ENCODE peak calls at places on chromosomes 1 and 21, in ten cellular contexts. O, I, C, K, R, X, M, P, H and A are unnamed samples.

GRCh38 chr1:212415107-212415841 is 588 bp upstream of the PACC1 start:
- DNase-seq in R (no peak), H (no peak), I (peak), O (no peak), P (no peak), K (no peak), M (no peak), C (no peak), X (peak), A (no peak)

GRCh38 chr1:30747028-30748008 is 10.3 kb downstream of the LAPTM5 start:
- DNase-seq in P (no peak), C (peak), M (peak), R (no peak), I (no peak), K (peak), X (no peak), O (no peak), H (no peak), A (no peak)

GRCh38 chr1:64343105-64343960 is 126.6 kb upstream of the CACHD1 start:
- DNase-seq in O (no peak), P (no peak), X (no peak), C (no peak), K (no peak), I (peak), H (peak), M (peak), R (no peak), A (no peak)

GRCh38 chr1:15186846-15187151 is 33.3 kb downstream of the TMEM51 start:
- DNase-seq in O (peak), C (no peak), P (no peak), M (no peak), I (no peak), H (no peak), K (no peak), X (no peak), R (no peak), A (no peak)

GRCh38 chr1:181191494-181192040 is 103.1 kb downstream of the IER5 start:
- DNase-seq in I (no peak), M (no peak), C (no peak), O (no peak), P (no peak), R (no peak), X (no peak), H (no peak), K (no peak), A (no peak)

GRCh38 chr1:36881541-36881940 is 152.8 kb downstream of the GRIK3 start:
- DNase-seq in P (no peak), C (no peak), M (no peak), X (no peak), K (no peak), I (peak), H (no peak), R (peak), O (no peak), A (peak)

GRCh38 chr1:207054476-207054875 is 1.4 kb downstream of the PFKFB2 start:
- DNase-seq in X (no peak), I (no peak), K (no peak), C (no peak), H (no peak), P (no peak), O (no peak), M (no peak), R (no peak), A (no peak)

GRCh38 chr1:26861889-26862371 is 1.0 kb upstream of the SFN start:
- DNase-seq in O (peak), K (peak), P (no peak), M (peak), R (no peak), I (no peak), C (no peak), X (no peak), H (no peak), A (no peak)

GRCh38 chr1:89942825-89943658 is 51.9 kb upstream of the ZNF326 start:
- DNase-seq in M (no peak), O (no peak), R (no peak), C (no peak), H (no peak), K (no peak), I (no peak), P (no peak), X (no peak), A (no peak)

GRCh38 chr1:28776341-28776740 is 35.6 kb upstream of the OPRD1 start:
- DNase-seq in P (no peak), O (peak), X (no peak), R (no peak), I (no peak), K (no peak), C (peak), M (no peak), H (no peak), A (no peak)

GRCh38 chr1:28778021-28778420 is 33.9 kb upstream of the OPRD1 start:
- DNase-seq in P (no peak), H (no peak), R (no peak), K (no peak), O (no peak), C (no peak), X (no peak), I (no peak), M (peak), A (no peak)

GRCh38 chr1:28779751-28780150 is 32.2 kb upstream of the OPRD1 start:
- DNase-seq in M (no peak), H (no peak), C (no peak), I (no peak), K (no peak), R (no peak), O (peak), P (no peak), X (no peak), A (no peak)

GRCh38 chr1:28773105-28773504 is 36.4 kb downstream of the YTHDF2 start:
- DNase-seq in R (no peak), K (no peak), O (no peak), P (no peak), C (no peak), X (no peak), I (no peak), M (no peak), H (no peak), A (no peak)

GRCh38 chr1:28775121-28775942 is 36.6 kb upstream of the OPRD1 start:
- DNase-seq in I (no peak), H (no peak), O (peak), P (peak), X (peak), M (peak), C (peak), R (peak), K (peak), A (peak)
- H3K4me3 ChIP-seq in I (no peak), H (no peak), O (peak), P (peak), X (peak), M (peak), C (peak), R (peak), K (peak), A (peak)

DNA sequence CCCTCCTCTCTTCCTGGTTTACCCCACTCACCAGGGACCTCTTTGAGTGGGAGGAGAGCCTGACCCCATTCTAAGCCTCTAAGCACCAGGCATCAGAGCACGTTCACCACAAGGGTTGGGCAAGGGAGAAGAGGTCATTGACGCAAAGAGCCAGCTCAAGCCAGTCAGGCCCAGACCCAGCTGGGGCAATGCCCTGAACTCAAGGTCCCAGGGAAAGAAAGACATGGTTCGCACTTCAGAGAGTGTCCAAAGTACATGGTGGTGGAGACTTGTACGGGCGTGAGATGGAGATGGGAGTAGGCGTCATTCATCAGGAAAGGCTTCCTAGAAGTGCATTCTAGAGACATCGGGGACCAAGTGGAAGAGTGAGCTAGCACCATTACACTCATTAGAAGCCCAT is 7.2 kb downstream of the PKP1 start:
- DNase-seq in K (no peak), X (no peak), C (peak), M (no peak), H (no peak), P (no peak), I (no peak), O (no peak), R (no peak), A (peak)
- H3K4me3 ChIP-seq in K (no peak), X (no peak), C (no peak), M (no peak), H (no peak), P (no peak), I (no peak), O (no peak), R (no peak), A (no peak)

GRCh38 chr21:20377250-20377649 is 621.0 kb upstream of the NCAM2 start:
- DNase-seq in H (no peak), M (no peak), C (no peak), O (no peak), I (no peak), X (no peak), R (no peak), P (no peak), K (no peak), A (no peak)
- H3K4me3 ChIP-seq in H (no peak), M (no peak), C (no peak), O (no peak), I (no peak), X (no peak), R (no peak), P (no peak), K (no peak), A (no peak)

DNA sequence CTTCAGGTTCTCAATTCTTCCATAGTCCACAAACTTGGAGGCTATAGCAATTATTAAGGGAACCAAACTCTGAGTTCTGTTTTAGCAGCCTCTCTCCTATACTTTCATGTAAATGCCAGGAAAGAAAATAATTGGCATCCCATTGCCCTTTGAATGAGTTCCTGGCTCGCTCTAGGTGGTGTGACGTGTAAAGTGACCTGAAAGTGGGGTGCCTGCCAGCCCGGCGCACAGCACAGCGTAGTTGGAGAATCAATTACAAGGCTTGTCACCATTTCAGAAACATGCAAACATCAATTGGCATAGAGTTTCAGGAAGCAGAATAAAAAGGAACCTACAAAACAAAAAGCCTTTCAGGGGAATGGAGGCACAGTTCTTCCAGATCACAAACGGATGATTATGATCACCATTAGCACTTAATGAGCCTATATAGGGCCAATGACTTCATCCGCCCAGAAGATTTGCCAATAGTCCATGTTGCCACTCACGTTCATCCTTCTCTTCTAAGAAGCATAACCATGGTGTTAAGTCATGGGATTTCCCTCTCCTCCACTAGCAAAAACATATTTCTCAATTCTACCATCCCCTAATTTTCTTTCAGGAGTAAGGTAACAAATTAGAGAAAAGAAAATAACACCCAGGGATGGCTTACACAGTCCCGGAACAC is 354.6 kb upstream of the ADGRL2 start:
- DNase-seq in C (no peak), M (no peak), X (no peak), P (no peak), K (no peak), R (peak), H (no peak), O (no peak), I (no peak), A (peak)
- H3K4me3 ChIP-seq in C (no peak), M (no peak), X (no peak), P (no peak), K (no peak), R (no peak), H (no peak), O (no peak), I (no peak), A (no peak)

GRCh38 chr1:115829023-115829674 is 11.8 kb downstream of the NHLH2 start:
- DNase-seq in K (no peak), H (peak), R (no peak), C (no peak), O (peak), M (peak), X (no peak), P (peak), I (peak), A (no peak)
- H3K4me3 ChIP-seq in K (peak), H (no peak), R (peak), C (no peak), O (peak), M (peak), X (no peak), P (peak), I (no peak), A (no peak)

GRCh38 chr1:40371707-40372258 is 1.7 kb upstream of the SMAP2 start:
- DNase-seq in C (no peak), R (no peak), O (no peak), K (no peak), P (no peak), I (no peak), X (no peak), M (no peak), H (no peak), A (no peak)

GRCh38 chr1:40373323-40374283 is at the start of gene SMAP2:
- DNase-seq in M (peak), H (peak), K (peak), X (peak), C (peak), O (peak), R (peak), P (peak), I (peak), A (peak)

GRCh38 chr1:40377512-40377911 is 4.0 kb downstream of the SMAP2 start:
- DNase-seq in I (no peak), P (no peak), X (peak), O (no peak), C (no peak), M (no peak), R (no peak), K (no peak), H (no peak), A (no peak)

GRCh38 chr1:40372658-40373322 is 737 bp upstream of the SMAP2 start:
- DNase-seq in P (no peak), C (no peak), K (no peak), I (no peak), H (no peak), M (no peak), X (no peak), O (no peak), R (no peak), A (no peak)
- H3K4me3 ChIP-seq in P (no peak), C (peak), K (peak), I (peak), H (no peak), M (peak), X (peak), O (peak), R (peak), A (no peak)

DNA sequence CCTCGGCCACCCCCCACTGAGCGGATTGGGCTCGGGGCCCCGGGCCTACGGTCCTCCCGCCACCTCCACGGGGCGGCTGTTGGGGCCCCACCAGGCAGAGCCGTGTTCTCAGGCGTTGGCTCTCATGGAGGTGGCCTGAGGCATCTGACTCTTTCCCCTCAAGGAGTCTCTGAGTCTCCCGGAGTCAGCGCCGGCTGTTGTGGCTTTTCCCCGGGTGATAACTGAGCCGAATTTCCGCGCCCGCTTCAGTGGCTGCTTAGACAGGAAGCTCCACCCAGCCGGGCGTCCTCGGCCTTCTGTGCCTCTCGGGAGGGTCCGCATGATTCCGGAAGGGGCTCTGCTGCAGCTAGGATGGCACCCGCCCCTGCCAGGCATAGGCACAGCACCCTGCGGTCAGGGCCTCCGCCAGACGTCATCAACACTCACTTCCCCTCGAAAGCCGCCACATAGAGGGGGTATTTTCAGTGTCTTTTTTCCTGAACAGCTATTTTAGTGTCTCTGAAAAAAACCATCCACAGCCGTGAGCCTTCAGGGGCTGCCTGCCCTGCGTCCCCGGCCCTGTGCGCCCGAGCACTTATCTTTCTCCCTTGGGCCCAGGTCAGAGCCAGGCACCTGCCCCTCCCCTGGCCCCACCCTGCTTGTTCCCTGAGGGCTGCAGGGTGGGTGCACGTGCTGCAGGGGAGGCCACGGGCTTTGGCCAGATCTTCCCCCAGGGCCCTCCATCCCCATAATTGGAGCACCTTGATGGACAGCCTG is 72.9 kb downstream of the SKI start:
- DNase-seq in O (peak), H (no peak), C (peak), I (no peak), X (peak), R (peak), M (peak), K (peak), P (peak), A (no peak)
- H3K4me3 ChIP-seq in O (peak), H (no peak), C (peak), I (no peak), X (peak), R (peak), M (peak), K (no peak), P (peak), A (no peak)

DNA sequence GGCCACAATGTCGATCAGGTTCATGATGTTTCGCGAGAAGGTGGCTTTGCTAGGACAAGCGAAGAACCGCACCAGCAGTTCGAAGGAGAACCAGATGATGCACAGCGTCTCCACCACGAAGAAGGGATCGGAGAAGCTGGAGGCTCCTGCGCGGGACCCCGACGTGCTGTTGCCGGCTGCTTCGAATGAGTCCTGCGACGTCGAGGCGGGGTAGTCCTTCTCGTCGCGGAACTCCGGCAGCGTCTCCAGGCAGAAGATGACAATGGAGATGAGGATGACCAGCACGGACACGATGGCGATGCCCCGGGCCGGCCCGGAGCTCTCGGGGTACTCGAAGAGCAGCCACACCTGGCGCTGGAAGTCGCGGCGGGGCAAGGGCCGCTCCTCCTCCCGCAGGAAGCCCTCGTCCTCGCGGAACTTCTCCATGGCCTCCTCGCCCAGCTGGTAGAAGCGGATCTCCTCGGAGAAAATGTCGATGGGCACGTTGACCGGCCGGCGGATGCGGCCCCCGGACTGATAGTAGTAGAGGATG is 869 bp downstream of the KCNA3 start:
- DNase-seq in P (no peak), I (no peak), X (peak), K (peak), O (no peak), M (peak), H (no peak), R (no peak), C (no peak), A (no peak)
- H3K4me3 ChIP-seq in P (peak), I (no peak), X (peak), K (peak), O (peak), M (no peak), H (peak), R (peak), C (peak), A (peak)

GRCh38 chr1:203324103-203325003 is 19.0 kb downstream of the BTG2 start:
- DNase-seq in K (no peak), X (peak), H (no peak), P (peak), R (no peak), O (peak), I (no peak), C (peak), M (no peak), A (no peak)
- H3K4me3 ChIP-seq in K (no peak), X (peak), H (no peak), P (no peak), R (no peak), O (no peak), I (no peak), C (no peak), M (no peak), A (no peak)